ENCODE peak calls at places on chromosomes 13 and 19, in ten cellular contexts. X, V, M, L, E, P, S, O, I and R are unnamed samples.

GRCh38 chr13:41006296-41006695 is 12.8 kb downstream of the ELF1 start:
- DNase-seq in E (no peak), L (no peak), O (no peak), P (no peak), V (no peak), M (no peak), I (no peak), X (no peak), S (no peak), R (no peak)

GRCh38 chr19:18493440-18494266 is 28.2 kb downstream of the ELL start:
- DNase-seq in I (no peak), V (no peak), L (no peak), X (no peak), O (no peak), M (no peak), P (no peak), E (no peak), S (no peak), R (no peak)

GRCh38 chr19:18377026-18377425 is 8.9 kb upstream of the GDF15 start:
- DNase-seq in E (no peak), X (no peak), M (no peak), V (no peak), L (no peak), I (no peak), O (no peak), S (no peak), P (no peak), R (peak; percentile 98)

GRCh38 chr13:104327217-104327616 is 1261.0 kb upstream of the SLC10A2 start:
- DNase-seq in V (no peak), X (no peak), M (no peak), O (peak; percentile 15), P (no peak), I (no peak), S (no peak), L (no peak), E (no peak), R (no peak)

GRCh38 chr13:109309625-109310363 is 476.6 kb downstream of the IRS2 start:
- DNase-seq in I (no peak), L (no peak), O (peak; percentile 72), S (no peak), P (no peak), M (no peak), X (no peak), E (no peak), V (no peak), R (peak; percentile 60)

GRCh38 chr19:52778811-52779210 is 7.8 kb downstream of the ZNF600 start:
- DNase-seq in M (no peak), X (no peak), S (no peak), V (peak; percentile 3), O (peak; percentile 22), P (no peak), I (no peak), L (no peak), E (no peak), R (no peak)

GRCh38 chr13:48175200-48175599 is 57.8 kb upstream of the ITM2B start:
- DNase-seq in O (no peak), S (no peak), M (no peak), X (no peak), P (no peak), V (no peak), L (no peak), I (no peak), E (no peak), R (no peak)

GRCh38 chr19:55451163-55451521 is 8.0 kb upstream of the SHISA7 start:
- DNase-seq in X (no peak), O (no peak), L (no peak), I (no peak), V (no peak), E (no peak), S (no peak), M (no peak), P (no peak), R (no peak)

GRCh38 chr13:36219883-36220282 is 5.5 kb upstream of the SOHLH2 start:
- DNase-seq in M (no peak), P (no peak), V (no peak), L (no peak), X (no peak), I (no peak), O (no peak), S (no peak), E (no peak), R (no peak)
- TF ChIP-seq CTCF in M (no peak), P (no peak), V (no peak), L (no peak), X (no peak), I (no peak), O (no peak), S (no peak), E (no peak), R (no peak)

DNA sequence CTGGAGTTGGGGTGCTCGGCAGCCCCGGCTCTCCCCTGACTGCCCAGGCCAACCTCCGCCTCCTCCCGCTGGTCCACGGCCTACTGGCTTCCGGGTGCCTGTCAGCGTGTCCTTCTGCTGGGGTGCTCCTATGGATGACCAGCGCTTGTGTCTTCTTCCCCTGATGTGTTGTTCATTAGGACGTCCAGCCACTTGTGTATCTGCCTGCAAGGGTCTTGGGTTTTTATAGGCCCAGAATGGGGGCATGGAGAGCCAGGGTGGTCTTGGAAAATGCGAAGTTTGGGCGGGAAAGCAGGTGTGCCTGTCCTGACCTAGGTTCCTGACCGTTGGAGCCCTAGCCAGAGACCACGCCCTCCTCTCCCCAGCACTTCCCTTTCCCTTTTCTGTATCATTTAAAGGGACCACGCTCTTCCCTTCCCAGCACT is 139.8 kb downstream of the SLITRK5 start:
- DNase-seq in E (no peak), O (no peak), X (no peak), P (no peak), M (no peak), I (no peak), L (no peak), S (no peak), V (no peak), R (no peak)
- TF ChIP-seq CTCF in E (no peak), O (no peak), X (no peak), P (no peak), M (no peak), I (no peak), L (no peak), S (no peak), V (no peak), R (no peak)

GRCh38 chr19:14091086-14091884 is 734 bp upstream of the SAMD1 start:
- DNase-seq in M (peak; percentile 44), X (peak; percentile 87), L (peak; percentile 80), S (peak; percentile 14), E (peak; percentile 40), V (peak; percentile 64), O (peak; percentile 59), P (peak; percentile 60), I (no peak), R (no peak)

GRCh38 chr19:14090509-14091085 is at the start of gene SAMD1:
- DNase-seq in E (peak; percentile 88), S (peak; percentile 86), P (peak; percentile 95), O (peak; percentile 91), M (peak; percentile 58), L (no peak), V (peak; percentile 83), I (peak; percentile 86), X (peak; percentile 94), R (no peak)

GRCh38 chr19:14093117-14093784 is 2.7 kb upstream of the SAMD1 start:
- DNase-seq in S (no peak), I (no peak), E (no peak), L (no peak), M (no peak), P (no peak), V (no peak), X (no peak), O (no peak), R (no peak)

GRCh38 chr19:14089662-14090508 is 666 bp downstream of the SAMD1 start:
- DNase-seq in L (peak; percentile 48), V (peak; percentile 74), E (peak; percentile 66), M (peak; percentile 51), X (peak; percentile 56), I (no peak), S (peak; percentile 17), O (peak; percentile 77), P (peak; percentile 76), R (no peak)

DNA sequence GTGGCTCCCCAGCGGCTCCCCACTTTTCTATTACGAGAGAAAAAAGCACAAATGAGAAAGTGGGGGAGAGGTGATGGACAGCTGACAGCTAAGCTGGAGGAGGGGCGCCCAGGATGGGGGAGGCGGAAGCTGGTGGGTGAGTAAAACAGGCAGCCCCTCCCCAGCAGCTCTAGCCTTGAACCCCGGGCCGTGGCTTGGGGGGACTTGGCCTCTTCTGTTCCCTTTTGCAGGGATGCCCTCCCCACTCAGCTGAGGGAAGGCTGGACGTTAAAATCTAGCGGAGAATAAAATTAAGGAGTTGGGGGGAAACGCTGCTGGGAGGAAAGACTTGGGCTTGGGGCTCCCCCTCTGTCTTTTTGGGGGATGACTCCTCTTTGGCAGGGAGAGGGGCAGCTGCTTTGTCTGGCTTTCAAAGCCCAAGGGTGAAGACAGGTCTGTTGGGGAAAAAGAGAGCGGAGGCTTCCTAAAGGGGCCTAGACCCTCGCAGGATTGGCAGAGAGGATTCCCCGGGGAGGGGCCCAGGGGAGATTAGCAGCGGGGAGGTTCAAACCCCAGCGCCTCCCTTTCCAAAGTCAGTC is 1.4 kb upstream of the SAMD1 start:
- DNase-seq in P (no peak), E (no peak), L (no peak), I (no peak), S (no peak), O (no peak), X (peak; percentile 47), V (no peak), M (no peak), R (no peak)
- TF ChIP-seq CTCF in P (no peak), E (no peak), L (no peak), I (no peak), S (no peak), O (no peak), X (no peak), V (no peak), M (no peak), R (no peak)

GRCh38 chr19:30082611-30083010 is 140.6 kb downstream of the URI1 start:
- DNase-seq in X (no peak), V (no peak), E (no peak), L (no peak), M (no peak), S (no peak), O (no peak), P (no peak), I (no peak), R (no peak)

GRCh38 chr19:30085394-30085793 is 143.4 kb downstream of the URI1 start:
- DNase-seq in M (no peak), P (peak; percentile 24), L (peak; percentile 15), I (no peak), V (no peak), E (no peak), S (no peak), X (peak; percentile 78), O (no peak), R (no peak)

GRCh38 chr19:30083125-30083681 is 141.2 kb downstream of the URI1 start:
- DNase-seq in M (no peak), S (no peak), O (no peak), X (no peak), L (no peak), P (no peak), V (no peak), E (no peak), I (no peak), R (no peak)

GRCh38 chr19:30083701-30084156 is 141.7 kb downstream of the URI1 start:
- DNase-seq in I (no peak), P (no peak), V (no peak), E (no peak), L (no peak), S (no peak), O (no peak), X (no peak), M (no peak), R (no peak)

DNA sequence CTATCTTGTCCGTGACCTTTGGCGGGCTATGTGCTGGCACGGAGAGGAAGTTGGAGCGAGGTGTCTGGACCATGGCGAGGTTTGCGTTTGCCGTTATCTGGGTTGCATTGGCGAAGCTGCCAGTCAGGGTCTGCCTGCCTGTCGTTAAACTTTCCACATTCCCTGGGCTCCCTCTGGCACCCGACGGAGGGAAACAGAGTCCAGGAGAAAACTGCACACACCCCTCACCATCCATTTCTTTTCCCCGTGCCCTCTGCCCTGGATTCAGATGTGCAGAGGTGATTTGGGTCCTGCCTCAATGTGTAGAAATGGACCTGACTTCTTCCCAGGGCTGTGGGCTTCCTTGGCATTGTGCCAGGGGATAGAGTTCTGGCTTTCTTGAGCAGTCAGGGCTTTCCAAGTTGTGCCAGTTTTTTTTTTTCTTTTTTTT is 142.4 kb downstream of the URI1 start:
- DNase-seq in O (no peak), E (no peak), I (no peak), S (no peak), M (no peak), V (no peak), X (peak; percentile 36), P (peak; percentile 23), L (no peak), R (no peak)
- TF ChIP-seq CTCF in O (no peak), E (no peak), I (no peak), S (no peak), M (no peak), V (no peak), X (no peak), P (no peak), L (no peak), R (no peak)